ENCODE peak calls at places on chromosomes 11 and 22, in eight cellular contexts. U is BJ, D is AG09309, S is A549, N is GM23248, H is K562, L is C1 segment of cervical spinal cord, Q is hippocampal formation. E is an unnamed sample.

GRCh38 chr11:45280449-45280848 is 5.7 kb downstream of the SYT13 start:
- DNase-seq in L (no peak), U (no peak), Q (no peak), H (no peak), N (no peak), D (no peak), S (no peak), E (no peak)

GRCh38 chr22:24155597-24156145 is 25.6 kb upstream of the SUSD2 start:
- DNase-seq in L (peak), H (no peak), U (no peak), D (no peak), S (peak), N (peak), Q (peak), E (peak)

GRCh38 chr11:134356656-134357544 is 25.1 kb downstream of the GLB1L2 start:
- DNase-seq in L (no peak), U (no peak), Q (no peak), S (no peak), D (no peak), H (no peak), N (no peak), E (no peak)

GRCh38 chr22:22848364-22848866 is 39.2 kb upstream of the IGLL5 start:
- DNase-seq in D (no peak), H (peak), Q (peak), U (no peak), L (peak), N (peak), S (peak), E (peak)

GRCh38 chr11:34745209-34745608 is 124.3 kb downstream of the EHF start:
- DNase-seq in D (no peak), L (no peak), U (no peak), N (no peak), H (no peak), Q (no peak), S (no peak), E (no peak)

GRCh38 chr22:43464809-43465208 is 53.0 kb downstream of the MPPED1 start:
- DNase-seq in N (no peak), Q (no peak), U (no peak), S (no peak), D (no peak), L (no peak), H (no peak), E (no peak)

GRCh38 chr22:21952586-21953571 is at the start of gene PPM1F:
- DNase-seq in Q (peak), U (peak), N (peak), S (peak), L (peak), H (peak), D (no peak), E (peak)

GRCh38 chr11:1226226-1226961 is 3.5 kb downstream of the MUC5B start:
- DNase-seq in D (no peak), Q (no peak), N (no peak), L (no peak), S (no peak), U (no peak), H (peak), E (no peak)

GRCh38 chr11:66619080-66619554 is 2.7 kb downstream of the RBM14 start:
- DNase-seq in N (peak), L (no peak), D (no peak), U (peak), Q (no peak), H (no peak), S (peak), E (peak)

GRCh38 chr22:17161991-17162390 is 2.9 kb upstream of the HDHD5 start:
- DNase-seq in H (no peak), Q (no peak), D (no peak), S (no peak), N (no peak), U (no peak), L (no peak), E (no peak)

GRCh38 chr11:18802381-18803257 is 11.0 kb upstream of the PTPN5 start:
- DNase-seq in D (peak), S (peak), Q (peak), H (peak), N (peak), L (no peak), U (peak), E (peak)

GRCh38 chr11:128621491-128622136 is 34.3 kb upstream of the ETS1 start:
- DNase-seq in L (no peak), H (no peak), N (peak), Q (no peak), U (peak), S (no peak), D (peak), E (peak)

GRCh38 chr11:34640050-34640971 is 19.4 kb downstream of the EHF start:
- DNase-seq in Q (no peak), U (no peak), D (no peak), S (peak), N (no peak), L (no peak), H (peak), E (no peak)

GRCh38 chr11:121553806-121554205 is 101.0 kb upstream of the SORL1-AS1 start:
- DNase-seq in Q (no peak), D (no peak), H (no peak), L (no peak), S (peak), U (no peak), N (no peak), E (no peak)

GRCh38 chr11:33303541-33303940 is 46.4 kb downstream of the HIPK3 start:
- DNase-seq in D (no peak), H (no peak), S (no peak), N (no peak), Q (no peak), L (no peak), U (no peak), E (no peak)

E was measured in hepatic stellate cell.